ENCODE peak calls at places on chromosomes 11 and 22, in four cellular contexts. One of them, this sample, is unnamed.

GRCh38 chr22:47340851-47341436 is 578.5 kb downstream of the TBC1D22A start:
- DNase-seq in IMR-90: no peak
- DNase-seq in HepG2: no peak
- DNase-seq in K562: no peak
- DNase-seq in this sample: no peak

GRCh38 chr11:70883323-70883940 is 368.9 kb downstream of the SHANK2 start:
- DNase-seq in IMR-90: no peak
- DNase-seq in HepG2: no peak
- DNase-seq in K562: no peak
- DNase-seq in this sample: no peak

GRCh38 chr11:697811-698311 is 2.2 kb downstream of the TMEM80 start:
- DNase-seq in IMR-90: peak
- DNase-seq in HepG2: no peak
- DNase-seq in K562: peak
- DNase-seq in this sample: no peak

GRCh38 chr11:107716884-107717532 is 5.2 kb upstream of the SLN start:
- DNase-seq in IMR-90: no peak
- DNase-seq in HepG2: no peak
- DNase-seq in K562: no peak
- DNase-seq in this sample: no peak

GRCh38 chr22:28029201-28029948 is 110.3 kb upstream of the PITPNB start:
- DNase-seq in IMR-90: peak
- DNase-seq in HepG2: no peak
- DNase-seq in K562: no peak
- DNase-seq in this sample: peak

GRCh38 chr11:3747704-3748103 is 49.6 kb downstream of the NUP98 start:
- DNase-seq in IMR-90: peak
- DNase-seq in HepG2: no peak
- DNase-seq in K562: no peak
- DNase-seq in this sample: no peak

GRCh38 chr11:45879803-45880685 is 5.4 kb upstream of the MAPK8IP1 start:
- DNase-seq in IMR-90: peak
- DNase-seq in HepG2: no peak
- DNase-seq in K562: peak
- DNase-seq in this sample: no peak

GRCh38 chr11:128642571-128642970 is 51.3 kb upstream of the FLI1 start:
- DNase-seq in IMR-90: no peak
- DNase-seq in HepG2: no peak
- DNase-seq in K562: no peak
- DNase-seq in this sample: no peak

GRCh38 chr11:8018742-8019631 is 31.9 kb downstream of the EIF3F start:
- DNase-seq in IMR-90: peak
- DNase-seq in HepG2: peak
- DNase-seq in K562: no peak
- DNase-seq in this sample: peak

GRCh38 chr22:42347281-42347824 is 76.9 kb upstream of the TCF20 start:
- DNase-seq in IMR-90: no peak
- DNase-seq in HepG2: no peak
- DNase-seq in K562: no peak
- DNase-seq in this sample: peak

GRCh38 chr11:85685131-85685819 is 720 bp downstream of the CCDC89 start:
- DNase-seq in IMR-90: peak
- DNase-seq in HepG2: no peak
- DNase-seq in K562: no peak
- DNase-seq in this sample: peak

GRCh38 chr22:43136255-43136654 is 6.9 kb downstream of the MCAT start:
- DNase-seq in IMR-90: peak
- DNase-seq in HepG2: peak
- DNase-seq in K562: peak
- DNase-seq in this sample: peak

GRCh38 chr11:69076129-69076791 is 27.5 kb downstream of the TPCN2 start:
- DNase-seq in IMR-90: peak
- DNase-seq in HepG2: no peak
- DNase-seq in K562: no peak
- DNase-seq in this sample: no peak

GRCh38 chr22:42439821-42440674 is 7.8 kb upstream of the NFAM1 start:
- DNase-seq in IMR-90: peak
- DNase-seq in HepG2: no peak
- DNase-seq in K562: no peak
- DNase-seq in this sample: no peak

GRCh38 chr11:44365616-44366015 is 55.7 kb upstream of the ALX4 start:
- DNase-seq in IMR-90: no peak
- DNase-seq in HepG2: no peak
- DNase-seq in K562: no peak
- DNase-seq in this sample: no peak

GRCh38 chr11:72441647-72442267 is 7.4 kb upstream of the CLPB start:
- DNase-seq in IMR-90: peak
- DNase-seq in HepG2: no peak
- DNase-seq in K562: peak
- DNase-seq in this sample: no peak

GRCh38 chr11:106624377-106624776 is 393.9 kb downstream of the GUCY1A2 start:
- DNase-seq in IMR-90: peak
- DNase-seq in HepG2: no peak
- DNase-seq in K562: no peak
- DNase-seq in this sample: no peak

GRCh38 chr11:83044958-83045712 is 26.6 kb downstream of the RAB30 start:
- DNase-seq in IMR-90: peak
- DNase-seq in HepG2: no peak
- DNase-seq in K562: peak
- DNase-seq in this sample: no peak

GRCh38 chr11:35567737-35568465 is 42.5 kb upstream of the PAMR1 start:
- DNase-seq in IMR-90: peak
- DNase-seq in HepG2: no peak
- DNase-seq in K562: no peak
- DNase-seq in this sample: no peak

GRCh38 chr11:10619281-10619680 is 50.8 kb upstream of the LYVE1 start:
- DNase-seq in IMR-90: no peak
- DNase-seq in HepG2: no peak
- DNase-seq in K562: no peak
- DNase-seq in this sample: no peak

GRCh38 chr11:133403900-133404299 is 128.4 kb downstream of the OPCML start:
- DNase-seq in IMR-90: no peak
- DNase-seq in HepG2: no peak
- DNase-seq in K562: peak
- DNase-seq in this sample: peak

GRCh38 chr11:66933508-66933907 is 24.7 kb downstream of the PC start:
- DNase-seq in IMR-90: no peak
- DNase-seq in HepG2: no peak
- DNase-seq in K562: no peak
- DNase-seq in this sample: no peak

GRCh38 chr11:8091671-8092070 is 10.7 kb downstream of the TUB start:
- DNase-seq in IMR-90: no peak
- DNase-seq in HepG2: no peak
- DNase-seq in K562: no peak
- DNase-seq in this sample: no peak

GRCh38 chr11:116276051-116277044 is 496.4 kb downstream of the BUD13 start:
- DNase-seq in IMR-90: peak
- DNase-seq in HepG2: peak
- DNase-seq in K562: peak
- DNase-seq in this sample: peak

GRCh38 chr22:35170716-35171697 is 86.3 kb upstream of the HMGXB4 start:
- DNase-seq in IMR-90: no peak
- DNase-seq in HepG2: no peak
- DNase-seq in K562: peak
- DNase-seq in this sample: no peak

GRCh38 chr11:85040166-85040565 is 587.0 kb downstream of the DLG2 start:
- DNase-seq in IMR-90: peak
- DNase-seq in HepG2: no peak
- DNase-seq in K562: no peak
- DNase-seq in this sample: no peak

GRCh38 chr11:117600261-117600783 is 196.7 kb downstream of the DSCAML1 start:
- DNase-seq in IMR-90: no peak
- DNase-seq in HepG2: no peak
- DNase-seq in K562: no peak
- DNase-seq in this sample: no peak

GRCh38 chr11:66854231-66854661 is 2.6 kb upstream of the LRFN4 start:
- DNase-seq in IMR-90: no peak
- DNase-seq in HepG2: no peak
- DNase-seq in K562: no peak
- DNase-seq in this sample: no peak

GRCh38 chr11:43021466-43021865 is 290.3 kb upstream of the API5 start:
- DNase-seq in IMR-90: no peak
- DNase-seq in HepG2: peak
- DNase-seq in K562: peak
- DNase-seq in this sample: peak

GRCh38 chr11:120310875-120311274 is 14.2 kb upstream of the TLCD5 start:
- DNase-seq in IMR-90: no peak
- DNase-seq in HepG2: no peak
- DNase-seq in K562: no peak
- DNase-seq in this sample: no peak

GRCh38 chr11:65793144-65793581 is 6.3 kb downstream of the OVOL1 start:
- DNase-seq in IMR-90: no peak
- DNase-seq in HepG2: no peak
- DNase-seq in K562: no peak
- DNase-seq in this sample: peak

GRCh38 chr22:20319041-20319744 is 667 bp downstream of the DGCR6L start:
- DNase-seq in IMR-90: no peak
- DNase-seq in HepG2: no peak
- DNase-seq in K562: peak
- DNase-seq in this sample: peak

GRCh38 chr22:45859231-45860161 is 117.5 kb downstream of the WNT7B start:
- DNase-seq in IMR-90: peak
- DNase-seq in HepG2: peak
- DNase-seq in K562: no peak
- DNase-seq in this sample: no peak

GRCh38 chr11:62554377-62554776 is 7.8 kb upstream of the AHNAK start:
- DNase-seq in IMR-90: no peak
- DNase-seq in HepG2: no peak
- DNase-seq in K562: no peak
- DNase-seq in this sample: no peak

GRCh38 chr11:62402226-62402625 is 16.6 kb upstream of the SCGB1A1 start:
- DNase-seq in IMR-90: no peak
- DNase-seq in HepG2: no peak
- DNase-seq in K562: no peak
- DNase-seq in this sample: no peak

GRCh38 chr11:62340269-62340901 is 3.1 kb downstream of the ASRGL1 start:
- DNase-seq in IMR-90: peak
- DNase-seq in HepG2: peak
- DNase-seq in K562: peak
- DNase-seq in this sample: peak

GRCh38 chr22:50261615-50262459 is at the start of gene MAPK12:
- DNase-seq in IMR-90: no peak
- DNase-seq in HepG2: no peak
- DNase-seq in K562: peak
- DNase-seq in this sample: peak

GRCh38 chr22:35752172-35752832 is 34.6 kb downstream of the APOL5 start:
- DNase-seq in IMR-90: no peak
- DNase-seq in HepG2: no peak
- DNase-seq in K562: no peak
- DNase-seq in this sample: no peak

GRCh38 chr11:64357446-64357845 is 1.5 kb upstream of the RPS6KA4 start:
- DNase-seq in IMR-90: no peak
- DNase-seq in HepG2: no peak
- DNase-seq in K562: no peak
- DNase-seq in this sample: peak

GRCh38 chr11:64358536-64358906 is 441 bp upstream of the RPS6KA4 start:
- DNase-seq in IMR-90: no peak
- DNase-seq in HepG2: no peak
- DNase-seq in K562: no peak
- DNase-seq in this sample: no peak

GRCh38 chr11:64355078-64355940 is 3.7 kb upstream of the RPS6KA4 start:
- DNase-seq in IMR-90: peak
- DNase-seq in HepG2: peak
- DNase-seq in K562: peak
- DNase-seq in this sample: peak

GRCh38 chr11:64357904-64358535 is 942 bp upstream of the RPS6KA4 start:
- DNase-seq in IMR-90: no peak
- DNase-seq in HepG2: peak
- DNase-seq in K562: peak
- DNase-seq in this sample: peak

GRCh38 chr11:64356498-64357411 is 2.2 kb upstream of the RPS6KA4 start:
- DNase-seq in IMR-90: no peak
- DNase-seq in HepG2: peak
- DNase-seq in K562: peak
- DNase-seq in this sample: peak
- TF ChIP-seq MXI1 in IMR-90: no peak
- TF ChIP-seq MXI1 in HepG2: no peak
- TF ChIP-seq MXI1 in K562: no peak
- TF ChIP-seq MXI1 in this sample: no peak

GRCh38 chr11:93519179-93519578 is 24.0 kb downstream of the SMCO4 start:
- DNase-seq in IMR-90: no peak
- DNase-seq in HepG2: no peak
- DNase-seq in K562: no peak
- DNase-seq in this sample: no peak

GRCh38 chr11:93517611-93518010 is 25.6 kb downstream of the SMCO4 start:
- DNase-seq in IMR-90: no peak
- DNase-seq in HepG2: no peak
- DNase-seq in K562: no peak
- DNase-seq in this sample: no peak

GRCh38 chr11:93515438-93515837 is 27.8 kb downstream of the SMCO4 start:
- DNase-seq in IMR-90: no peak
- DNase-seq in HepG2: no peak
- DNase-seq in K562: no peak
- DNase-seq in this sample: no peak

GRCh38 chr11:93518081-93518480 is 25.1 kb downstream of the SMCO4 start:
- DNase-seq in IMR-90: no peak
- DNase-seq in HepG2: no peak
- DNase-seq in K562: no peak
- DNase-seq in this sample: no peak

GRCh38 chr11:93517041-93517440 is 26.1 kb downstream of the SMCO4 start:
- DNase-seq in IMR-90: no peak
- DNase-seq in HepG2: no peak
- DNase-seq in K562: no peak
- DNase-seq in this sample: no peak
- TF ChIP-seq MXI1 in IMR-90: no peak
- TF ChIP-seq MXI1 in HepG2: no peak
- TF ChIP-seq MXI1 in K562: no peak
- TF ChIP-seq MXI1 in this sample: no peak

DNA sequence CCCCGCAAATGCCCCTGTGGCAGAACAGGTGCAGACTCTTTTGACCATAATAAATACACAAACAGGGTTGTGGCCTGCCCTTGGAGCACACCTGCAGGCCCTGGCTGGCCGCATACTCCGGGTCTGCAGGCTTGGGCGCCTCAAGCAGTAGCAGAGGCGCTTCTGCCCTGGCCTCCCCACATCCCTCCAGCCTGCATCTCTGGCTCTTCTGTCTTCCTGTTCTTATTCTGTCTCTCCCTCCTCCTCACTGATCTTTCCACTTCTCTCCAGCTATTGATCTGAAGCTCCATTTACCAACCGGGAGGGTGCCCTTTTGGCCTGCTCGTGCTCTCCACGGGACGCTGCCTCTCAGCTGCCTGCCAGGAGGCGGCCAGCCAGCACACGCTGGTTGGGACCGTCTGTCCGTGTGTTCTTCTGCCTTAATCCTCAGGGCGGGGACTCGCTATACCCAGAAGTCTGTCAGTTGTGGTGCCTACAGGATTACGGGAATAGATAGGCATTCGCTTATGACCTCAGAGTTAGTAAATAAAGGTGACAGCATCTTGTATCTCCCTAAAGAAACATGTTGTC is 5.2 kb downstream of the UPB1 start:
- DNase-seq in IMR-90: no peak
- DNase-seq in HepG2: peak
- DNase-seq in K562: no peak
- DNase-seq in this sample: no peak
- TF ChIP-seq MXI1 in IMR-90: no peak
- TF ChIP-seq MXI1 in HepG2: no peak
- TF ChIP-seq MXI1 in K562: no peak
- TF ChIP-seq MXI1 in this sample: no peak

GRCh38 chr11:131389582-131389981 is 19.2 kb downstream of the NTM start:
- DNase-seq in IMR-90: no peak
- DNase-seq in HepG2: no peak
- DNase-seq in K562: no peak
- DNase-seq in this sample: no peak
- TF ChIP-seq MXI1 in IMR-90: no peak
- TF ChIP-seq MXI1 in HepG2: no peak
- TF ChIP-seq MXI1 in K562: no peak
- TF ChIP-seq MXI1 in this sample: no peak

This sample was measured in SK-N-SH.